ENCODE peak calls at places on chromosomes 12 and 14, in six cellular contexts. D is choroid plexus epithelial cell, W is neural crest cell, K is GM13977, R is HFFc6, G is DND-41. F is an unnamed sample.

GRCh38 chr12:113862570-113863454 is 103.3 kb downstream of the RBM19 start:
- DNase-seq in D (peak), W (no peak), K (peak), R (peak), G (peak), F (peak)

GRCh38 chr14:61811882-61812346 is 49.7 kb downstream of the SNAPC1 start:
- DNase-seq in D (no peak), W (no peak), K (no peak), R (no peak), G (no peak), F (no peak)

GRCh38 chr12:49138587-49138986 is 7.4 kb upstream of the TUBA1B start:
- DNase-seq in D (peak), W (no peak), K (no peak), R (no peak), G (no peak), F (no peak)

GRCh38 chr14:101088395-101088667 is 184.8 kb upstream of the RTL1 start:
- DNase-seq in D (no peak), W (no peak), K (no peak), R (no peak), G (no peak), F (no peak)

GRCh38 chr12:88388566-88389269 is 191.6 kb downstream of the KITLG start:
- DNase-seq in D (peak), W (no peak), K (no peak), R (peak), G (no peak), F (peak)

GRCh38 chr14:48382961-48383360 is 707.6 kb upstream of the MDGA2 start:
- DNase-seq in D (no peak), W (no peak), K (no peak), R (no peak), G (no peak), F (no peak)

GRCh38 chr12:2051700-2052625 is 824 bp upstream of the CACNA1C start:
- DNase-seq in D (no peak), W (no peak), K (no peak), R (no peak), G (no peak), F (no peak)

GRCh38 chr14:71105177-71105576 is 197.9 kb downstream of the PCNX1 start:
- DNase-seq in D (no peak), W (no peak), K (no peak), R (no peak), G (no peak), F (no peak)

GRCh38 chr12:19431407-19432308 is 7.6 kb upstream of the AEBP2 start:
- DNase-seq in D (peak), W (no peak), K (peak), R (peak), G (peak), F (peak)

GRCh38 chr12:122021822-122022392 is at the start of gene BCL7A:
- DNase-seq in D (peak), W (peak), K (peak), R (peak), G (peak), F (peak)

GRCh38 chr14:64688028-64688427 is 16.2 kb upstream of the PLEKHG3 start:
- DNase-seq in D (no peak), W (no peak), K (no peak), R (no peak), G (no peak), F (no peak)

GRCh38 chr12:31009976-31010375 is 63.7 kb upstream of the DDX11 start:
- DNase-seq in D (no peak), W (no peak), K (no peak), R (no peak), G (no peak), F (no peak)

GRCh38 chr12:66247741-66248140 is 54.6 kb upstream of the HELB start:
- DNase-seq in D (peak), W (no peak), K (no peak), R (no peak), G (no peak), F (no peak)

GRCh38 chr14:35470775-35471174 is 63.2 kb upstream of the INSM2 start:
- DNase-seq in D (peak), W (no peak), K (no peak), R (no peak), G (peak), F (peak)

GRCh38 chr12:130849561-130850417 is 10.7 kb upstream of the STX2 start:
- DNase-seq in D (no peak), W (no peak), K (no peak), R (no peak), G (no peak), F (no peak)

GRCh38 chr12:49187184-49187583 is 1.7 kb downstream of the TUBA1A start:
- DNase-seq in D (peak), W (peak), K (no peak), R (peak), G (no peak), F (peak)

GRCh38 chr12:124630791-124631313 is 63.4 kb upstream of the NCOR2 start:
- DNase-seq in D (peak), W (no peak), K (no peak), R (no peak), G (no peak), F (no peak)

GRCh38 chr14:52338282-52338681 is 24.2 kb downstream of the PTGER2 start:
- DNase-seq in D (peak), W (no peak), K (no peak), R (peak), G (no peak), F (peak)

GRCh38 chr12:64194333-64195149 is 27.6 kb downstream of the KICS2 start:
- DNase-seq in D (peak), W (no peak), K (no peak), R (no peak), G (no peak), F (no peak)

GRCh38 chr14:52380294-52380693 is 66.2 kb downstream of the PTGER2 start:
- DNase-seq in D (peak), W (no peak), K (peak), R (no peak), G (no peak), F (peak)

GRCh38 chr14:31243860-31244259 is 36.3 kb upstream of the HECTD1 start:
- DNase-seq in D (no peak), W (no peak), K (no peak), R (no peak), G (no peak), F (no peak)

GRCh38 chr12:51393676-51394545 is 2.7 kb upstream of the GALNT6 start:
- DNase-seq in D (peak), W (no peak), K (no peak), R (peak), G (peak), F (peak)

GRCh38 chr12:124170756-124171155 is 124.1 kb upstream of the RFLNA start:
- DNase-seq in D (peak), W (no peak), K (no peak), R (no peak), G (no peak), F (no peak)

DNA sequence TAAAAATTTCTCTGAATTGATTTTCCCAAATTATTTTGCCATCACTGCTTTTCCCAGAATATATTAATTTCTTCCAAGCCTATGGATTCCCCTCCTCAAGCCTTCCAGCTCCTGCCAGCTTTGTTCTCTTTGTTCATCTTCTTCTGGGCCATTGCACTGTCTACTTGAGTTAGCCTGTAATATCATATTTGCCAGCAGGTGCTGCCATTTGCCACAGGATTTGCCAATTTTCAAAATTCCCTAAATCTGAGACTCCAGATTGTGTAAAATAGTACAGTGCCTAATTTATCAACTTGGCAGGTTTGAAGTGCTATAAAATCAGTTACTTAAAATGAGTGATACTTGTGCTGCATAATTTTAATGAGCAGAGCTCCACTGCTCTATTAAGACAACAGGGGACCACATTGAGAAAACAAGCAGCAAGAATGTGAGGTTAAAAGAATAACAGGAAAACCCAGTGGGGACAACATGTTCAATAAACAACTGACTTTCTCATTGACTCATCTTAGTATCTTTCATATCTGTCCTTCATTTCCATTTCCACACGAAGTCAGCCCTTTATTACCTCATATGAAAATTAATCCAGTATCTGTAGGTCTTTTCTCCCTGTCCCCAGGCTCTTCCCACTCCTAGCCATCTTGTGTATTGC is 84.6 kb upstream of the CCDC196 start:
- DNase-seq in D (peak), W (no peak), K (no peak), R (no peak), G (no peak), F (no peak)
- TF ChIP-seq CTCF in D (peak), W (peak), K (peak), R (peak), G (peak), F (peak)

GRCh38 chr14:87813691-87814090 is 179.3 kb downstream of the GALC start:
- DNase-seq in D (no peak), W (no peak), K (no peak), R (no peak), G (no peak), F (no peak)

GRCh38 chr14:87811246-87811645 is 181.7 kb downstream of the GALC start:
- DNase-seq in D (no peak), W (no peak), K (no peak), R (no peak), G (no peak), F (no peak)

GRCh38 chr14:87810711-87811110 is 182.3 kb downstream of the GALC start:
- DNase-seq in D (no peak), W (no peak), K (no peak), R (no peak), G (no peak), F (no peak)

GRCh38 chr14:87815121-87815520 is 177.9 kb downstream of the GALC start:
- DNase-seq in D (no peak), W (no peak), K (no peak), R (no peak), G (no peak), F (no peak)

GRCh38 chr14:87813211-87813610 is 179.8 kb downstream of the GALC start:
- DNase-seq in D (no peak), W (no peak), K (no peak), R (no peak), G (no peak), F (no peak)
- TF ChIP-seq CTCF in D (no peak), W (no peak), K (no peak), R (no peak), G (no peak), F (no peak)

GRCh38 chr14:50381823-50382287 is 14.8 kb downstream of the CDKL1 start:
- DNase-seq in D (no peak), W (no peak), K (no peak), R (no peak), G (no peak), F (no peak)

GRCh38 chr14:50387543-50387942 is 9.1 kb downstream of the CDKL1 start:
- DNase-seq in D (no peak), W (no peak), K (no peak), R (no peak), G (no peak), F (no peak)

GRCh38 chr14:50381008-50381407 is 15.7 kb downstream of the CDKL1 start:
- DNase-seq in D (no peak), W (no peak), K (no peak), R (no peak), G (no peak), F (no peak)

GRCh38 chr14:50380455-50380854 is 16.2 kb downstream of the CDKL1 start:
- DNase-seq in D (no peak), W (no peak), K (no peak), R (no peak), G (no peak), F (no peak)

DNA sequence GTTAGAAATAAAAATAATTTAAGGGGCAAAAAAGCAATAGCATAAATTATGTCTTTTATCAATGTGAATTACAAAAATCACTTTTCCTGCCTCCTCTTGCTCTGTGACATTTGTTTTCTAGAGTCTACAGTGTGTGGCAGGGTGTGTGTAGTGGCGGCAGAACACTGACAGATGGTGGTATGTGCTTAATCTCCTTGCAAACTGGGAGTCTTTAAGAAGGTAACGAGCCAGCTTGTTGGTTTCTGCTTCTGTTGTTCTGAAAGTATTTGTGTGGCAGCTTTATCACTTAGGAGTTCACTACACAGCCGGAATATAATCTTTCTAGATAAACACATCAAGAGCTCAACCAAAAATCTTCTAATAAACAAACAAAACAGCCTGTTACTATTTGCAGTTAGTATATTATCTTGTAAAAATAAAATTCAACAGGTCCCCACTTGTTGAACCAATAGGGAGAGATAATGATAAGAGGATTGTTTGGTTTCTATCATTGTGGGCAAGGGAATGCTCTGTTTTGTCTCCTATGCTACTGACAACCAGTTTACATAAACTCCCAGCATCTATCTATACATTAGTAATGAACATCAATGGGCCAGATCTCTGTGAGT is 13.0 kb downstream of the CDKL1 start:
- DNase-seq in D (peak), W (no peak), K (no peak), R (no peak), G (no peak), F (no peak)
- TF ChIP-seq CTCF in D (peak), W (no peak), K (no peak), R (no peak), G (peak), F (no peak)

DNA sequence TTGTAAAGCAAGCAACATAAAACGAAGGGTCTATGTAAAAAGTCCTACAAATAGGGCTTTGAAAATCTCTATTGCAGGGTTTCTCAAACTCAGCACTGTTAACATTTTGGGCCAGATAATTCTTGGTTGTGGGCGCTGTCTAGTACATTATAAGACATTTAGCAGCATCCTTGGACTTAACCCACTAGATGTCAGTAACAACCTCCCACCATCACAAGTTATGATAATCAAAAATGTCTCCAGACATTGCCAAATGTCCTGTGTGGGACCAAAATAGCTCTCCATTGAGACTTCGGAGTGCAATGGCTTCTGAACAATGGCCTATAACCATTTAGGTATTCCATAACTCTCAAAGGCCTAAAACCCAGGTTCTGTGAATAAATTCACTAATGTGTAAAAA is 22.9 kb upstream of the DHRS7 start:
- DNase-seq in D (peak), W (no peak), K (no peak), R (no peak), G (no peak), F (no peak)
- TF ChIP-seq CTCF in D (peak), W (no peak), K (peak), R (peak), G (peak), F (no peak)

GRCh38 chr12:6372403-6373003 is 2.9 kb downstream of the SCNN1A start:
- DNase-seq in D (peak), W (no peak), K (no peak), R (peak), G (no peak), F (peak)

GRCh38 chr12:6369916-6370575 is 5.3 kb downstream of the SCNN1A start:
- DNase-seq in D (peak), W (no peak), K (no peak), R (no peak), G (no peak), F (no peak)

GRCh38 chr12:6373022-6373787 is 2.2 kb downstream of the SCNN1A start:
- DNase-seq in D (no peak), W (no peak), K (no peak), R (no peak), G (no peak), F (no peak)

GRCh38 chr12:6370576-6370935 is 4.8 kb downstream of the SCNN1A start:
- DNase-seq in D (peak), W (no peak), K (no peak), R (no peak), G (no peak), F (no peak)

GRCh38 chr12:6370994-6371754 is 4.2 kb downstream of the SCNN1A start:
- DNase-seq in D (peak), W (no peak), K (no peak), R (peak), G (no peak), F (peak)
- TF ChIP-seq CTCF in D (peak), W (no peak), K (no peak), R (peak), G (no peak), F (peak)

GRCh38 chr14:106491851-106492250 is 965.5 kb downstream of the TMEM121 start:
- DNase-seq in D (peak), W (no peak), K (no peak), R (no peak), G (peak), F (no peak)
- TF ChIP-seq CTCF in D (peak), W (no peak), K (peak), R (peak), G (peak), F (no peak)

DNA sequence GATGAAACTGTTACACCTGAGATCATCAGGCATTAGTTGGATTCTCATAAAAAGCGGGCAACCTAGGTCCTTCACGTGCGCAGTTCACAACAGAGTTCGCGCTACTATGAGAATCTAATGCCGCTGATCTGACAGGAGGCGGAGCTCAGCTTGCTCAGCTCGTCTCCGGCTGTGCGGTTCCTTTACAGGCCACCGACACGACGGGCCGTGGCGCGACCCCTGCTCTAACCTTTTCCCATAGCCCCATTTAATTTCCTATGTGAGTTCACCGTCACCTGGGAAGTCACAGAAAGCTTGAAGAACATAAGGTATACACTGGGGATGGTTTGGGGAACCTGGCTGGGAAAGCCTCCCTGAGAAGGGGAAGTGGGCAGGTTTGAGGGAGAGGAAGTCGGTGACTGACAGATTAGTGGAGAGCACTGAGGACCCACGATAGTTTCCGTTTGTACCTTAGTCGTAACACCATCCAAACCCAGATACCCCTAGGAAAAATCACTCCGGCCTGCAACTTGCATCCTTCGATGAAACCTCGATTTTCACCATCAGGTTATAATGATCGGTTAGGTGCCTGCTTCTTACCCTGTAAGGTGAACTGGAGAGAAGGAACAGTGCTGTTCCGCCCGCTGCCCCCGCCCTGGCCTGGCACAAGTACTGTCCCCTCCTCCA is 2.8 kb upstream of the AAAS start:
- DNase-seq in D (peak), W (no peak), K (peak), R (no peak), G (peak), F (no peak)
- TF ChIP-seq CTCF in D (no peak), W (no peak), K (no peak), R (no peak), G (no peak), F (no peak)